ENCODE peak calls at places on chromosomes 6 and 20, in eight cellular contexts. One of them, this sample, is unnamed.
A peak's percentile ranks its signal among the peaks of the same experiment; 100 is the strongest.

GRCh38 chr6:1070085-1070521 is 241.8 kb upstream of the FOXQ1 start:
- DNase-seq in neural progenitor cell: no peak
- DNase-seq in MM.1S: no peak
- DNase-seq in SK-N-SH: no peak
- DNase-seq in PC-3: no peak
- DNase-seq in GM23338: no peak
- DNase-seq in HCT116: no peak
- DNase-seq in hepatocyte: peak; percentile 78
- DNase-seq in this sample: no peak

GRCh38 chr6:128452713-128453112 is 67.7 kb downstream of the PTPRK start:
- DNase-seq in neural progenitor cell: no peak
- DNase-seq in MM.1S: no peak
- DNase-seq in SK-N-SH: no peak
- DNase-seq in PC-3: no peak
- DNase-seq in GM23338: no peak
- DNase-seq in HCT116: no peak
- DNase-seq in hepatocyte: no peak
- DNase-seq in this sample: no peak

GRCh38 chr6:104789770-104790190 is 69.9 kb downstream of the HACE1 start:
- DNase-seq in neural progenitor cell: no peak
- DNase-seq in MM.1S: peak; percentile 43
- DNase-seq in SK-N-SH: no peak
- DNase-seq in PC-3: peak; percentile 48
- DNase-seq in GM23338: peak; percentile 41
- DNase-seq in HCT116: peak; percentile 50
- DNase-seq in hepatocyte: peak; percentile 15
- DNase-seq in this sample: peak; percentile 48

GRCh38 chr20:36808317-36809257 is 35.0 kb upstream of the DSN1 start:
- DNase-seq in neural progenitor cell: peak; percentile 69
- DNase-seq in MM.1S: peak; percentile 46
- DNase-seq in SK-N-SH: peak; percentile 81
- DNase-seq in PC-3: peak; percentile 66
- DNase-seq in GM23338: peak; percentile 84
- DNase-seq in HCT116: peak; percentile 42
- DNase-seq in hepatocyte: peak; percentile 72
- DNase-seq in this sample: peak; percentile 65

GRCh38 chr6:29589423-29590048 is 4.6 kb downstream of the OR2H2 start:
- DNase-seq in neural progenitor cell: peak; percentile 52
- DNase-seq in MM.1S: peak; percentile 42
- DNase-seq in SK-N-SH: peak; percentile 54
- DNase-seq in PC-3: peak; percentile 71
- DNase-seq in GM23338: peak; percentile 78
- DNase-seq in HCT116: peak; percentile 33
- DNase-seq in hepatocyte: peak; percentile 71
- DNase-seq in this sample: peak; percentile 64

GRCh38 chr6:148407372-148407771 is 64.7 kb downstream of the SASH1 start:
- DNase-seq in neural progenitor cell: no peak
- DNase-seq in MM.1S: no peak
- DNase-seq in SK-N-SH: no peak
- DNase-seq in PC-3: peak; percentile 91
- DNase-seq in GM23338: no peak
- DNase-seq in HCT116: no peak
- DNase-seq in hepatocyte: no peak
- DNase-seq in this sample: no peak

GRCh38 chr6:52381249-52381648 is 19.3 kb downstream of the PAQR8 start:
- DNase-seq in neural progenitor cell: no peak
- DNase-seq in MM.1S: no peak
- DNase-seq in SK-N-SH: no peak
- DNase-seq in PC-3: no peak
- DNase-seq in GM23338: no peak
- DNase-seq in HCT116: no peak
- DNase-seq in hepatocyte: no peak
- DNase-seq in this sample: no peak

GRCh38 chr6:153564803-153565202 is 433.7 kb upstream of the RGS17 start:
- DNase-seq in neural progenitor cell: no peak
- DNase-seq in MM.1S: no peak
- DNase-seq in SK-N-SH: no peak
- DNase-seq in PC-3: no peak
- DNase-seq in GM23338: no peak
- DNase-seq in HCT116: no peak
- DNase-seq in hepatocyte: no peak
- DNase-seq in this sample: no peak

GRCh38 chr6:79869600-79870084 is 77.7 kb downstream of the ELOVL4 start:
- DNase-seq in neural progenitor cell: peak; percentile 91
- DNase-seq in MM.1S: peak; percentile 84
- DNase-seq in SK-N-SH: peak; percentile 82
- DNase-seq in PC-3: peak; percentile 71
- DNase-seq in GM23338: peak; percentile 89
- DNase-seq in HCT116: peak; percentile 67
- DNase-seq in hepatocyte: peak; percentile 92
- DNase-seq in this sample: peak; percentile 87

GRCh38 chr20:775679-776135 is 7.4 kb upstream of the SLC52A3 start:
- DNase-seq in neural progenitor cell: peak; percentile 31
- DNase-seq in MM.1S: no peak
- DNase-seq in SK-N-SH: no peak
- DNase-seq in PC-3: no peak
- DNase-seq in GM23338: peak; percentile 83
- DNase-seq in HCT116: peak; percentile 22
- DNase-seq in hepatocyte: peak; percentile 33
- DNase-seq in this sample: no peak

GRCh38 chr6:104953410-104953953 is 3.4 kb upstream of the LIN28B start:
- DNase-seq in neural progenitor cell: peak; percentile 91
- DNase-seq in MM.1S: no peak
- DNase-seq in SK-N-SH: no peak
- DNase-seq in PC-3: no peak
- DNase-seq in GM23338: peak; percentile 90
- DNase-seq in HCT116: no peak
- DNase-seq in hepatocyte: peak; percentile 19
- DNase-seq in this sample: no peak

GRCh38 chr20:38075161-38075998 is 41.8 kb downstream of the RPRD1B start:
- DNase-seq in neural progenitor cell: no peak
- DNase-seq in MM.1S: no peak
- DNase-seq in SK-N-SH: no peak
- DNase-seq in PC-3: no peak
- DNase-seq in GM23338: no peak
- DNase-seq in HCT116: no peak
- DNase-seq in hepatocyte: no peak
- DNase-seq in this sample: no peak

GRCh38 chr20:54067606-54068174 is 2.7 kb downstream of the BCAS1 start:
- DNase-seq in neural progenitor cell: no peak
- DNase-seq in MM.1S: peak; percentile 89
- DNase-seq in SK-N-SH: no peak
- DNase-seq in PC-3: peak; percentile 100
- DNase-seq in GM23338: peak; percentile 29
- DNase-seq in HCT116: peak; percentile 97
- DNase-seq in hepatocyte: peak; percentile 92
- DNase-seq in this sample: no peak

GRCh38 chr6:24436979-24437378 is 34.2 kb downstream of the MRS2 start:
- DNase-seq in neural progenitor cell: no peak
- DNase-seq in MM.1S: no peak
- DNase-seq in SK-N-SH: no peak
- DNase-seq in PC-3: no peak
- DNase-seq in GM23338: no peak
- DNase-seq in HCT116: no peak
- DNase-seq in hepatocyte: no peak
- DNase-seq in this sample: no peak

GRCh38 chr6:37628611-37629320 is 68.9 kb downstream of the MDGA1 start:
- DNase-seq in neural progenitor cell: no peak
- DNase-seq in MM.1S: no peak
- DNase-seq in SK-N-SH: no peak
- DNase-seq in PC-3: peak; percentile 15
- DNase-seq in GM23338: no peak
- DNase-seq in HCT116: no peak
- DNase-seq in hepatocyte: no peak
- DNase-seq in this sample: no peak

GRCh38 chr6:96975848-96976247 is 51.3 kb downstream of the KLHL32 start:
- DNase-seq in neural progenitor cell: no peak
- DNase-seq in MM.1S: no peak
- DNase-seq in SK-N-SH: no peak
- DNase-seq in PC-3: no peak
- DNase-seq in GM23338: no peak
- DNase-seq in HCT116: no peak
- DNase-seq in hepatocyte: no peak
- DNase-seq in this sample: no peak

GRCh38 chr20:46895906-46896242 is 1.2 kb downstream of the EYA2 start:
- DNase-seq in neural progenitor cell: no peak
- DNase-seq in MM.1S: no peak
- DNase-seq in SK-N-SH: no peak
- DNase-seq in PC-3: no peak
- DNase-seq in GM23338: no peak
- DNase-seq in HCT116: no peak
- DNase-seq in hepatocyte: no peak
- DNase-seq in this sample: no peak

GRCh38 chr20:38108438-38109024 is 56.5 kb downstream of the TGM2 start:
- DNase-seq in neural progenitor cell: no peak
- DNase-seq in MM.1S: no peak
- DNase-seq in SK-N-SH: peak; percentile 76
- DNase-seq in PC-3: no peak
- DNase-seq in GM23338: no peak
- DNase-seq in HCT116: no peak
- DNase-seq in hepatocyte: no peak
- DNase-seq in this sample: no peak

GRCh38 chr6:111486921-111487320 is 3.9 kb upstream of the REV3L start:
- DNase-seq in neural progenitor cell: no peak
- DNase-seq in MM.1S: no peak
- DNase-seq in SK-N-SH: no peak
- DNase-seq in PC-3: no peak
- DNase-seq in GM23338: no peak
- DNase-seq in HCT116: no peak
- DNase-seq in hepatocyte: no peak
- DNase-seq in this sample: no peak

GRCh38 chr6:109450801-109451200 is 4.8 kb downstream of the MICAL1 start:
- DNase-seq in neural progenitor cell: no peak
- DNase-seq in MM.1S: no peak
- DNase-seq in SK-N-SH: no peak
- DNase-seq in PC-3: no peak
- DNase-seq in GM23338: no peak
- DNase-seq in HCT116: no peak
- DNase-seq in hepatocyte: no peak
- DNase-seq in this sample: no peak

GRCh38 chr6:8277769-8278168 is 157.6 kb downstream of the SLC35B3 start:
- DNase-seq in neural progenitor cell: peak; percentile 8
- DNase-seq in MM.1S: no peak
- DNase-seq in SK-N-SH: peak; percentile 27
- DNase-seq in PC-3: no peak
- DNase-seq in GM23338: peak; percentile 61
- DNase-seq in HCT116: no peak
- DNase-seq in hepatocyte: peak; percentile 28
- DNase-seq in this sample: no peak
- TF ChIP-seq EZH2phosphoT487 in neural progenitor cell: no peak
- TF ChIP-seq EZH2phosphoT487 in MM.1S: no peak
- TF ChIP-seq EZH2phosphoT487 in SK-N-SH: no peak
- TF ChIP-seq EZH2phosphoT487 in PC-3: no peak
- TF ChIP-seq EZH2phosphoT487 in GM23338: no peak
- TF ChIP-seq EZH2phosphoT487 in HCT116: no peak
- TF ChIP-seq EZH2phosphoT487 in hepatocyte: no peak
- TF ChIP-seq EZH2phosphoT487 in this sample: no peak

DNA sequence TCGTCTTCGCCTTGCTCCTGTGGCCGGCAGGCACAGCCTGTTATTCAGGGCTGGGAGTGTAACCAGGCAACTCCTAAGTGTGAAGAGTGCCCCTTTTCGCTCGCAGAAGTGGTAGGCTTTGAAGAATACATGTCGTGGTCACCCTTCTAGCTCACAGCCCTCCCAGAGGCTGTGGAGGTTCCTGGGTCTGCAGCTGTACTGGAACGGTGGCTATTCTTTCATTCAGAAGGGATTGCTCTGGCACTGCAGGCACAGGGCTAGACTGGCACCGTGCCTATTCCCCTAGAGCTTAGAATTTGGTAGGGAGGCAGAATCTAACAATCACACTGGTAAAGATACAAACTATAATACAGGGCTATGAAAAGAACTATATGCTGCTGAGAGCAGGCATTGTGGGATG is 1.1 kb upstream of the SRSF12 start:
- DNase-seq in neural progenitor cell: no peak
- DNase-seq in MM.1S: no peak
- DNase-seq in SK-N-SH: peak; percentile 26
- DNase-seq in PC-3: no peak
- DNase-seq in GM23338: no peak
- DNase-seq in HCT116: no peak
- DNase-seq in hepatocyte: no peak
- DNase-seq in this sample: no peak
- TF ChIP-seq EZH2phosphoT487 in neural progenitor cell: no peak
- TF ChIP-seq EZH2phosphoT487 in MM.1S: no peak
- TF ChIP-seq EZH2phosphoT487 in SK-N-SH: no peak
- TF ChIP-seq EZH2phosphoT487 in PC-3: no peak
- TF ChIP-seq EZH2phosphoT487 in GM23338: no peak
- TF ChIP-seq EZH2phosphoT487 in HCT116: no peak
- TF ChIP-seq EZH2phosphoT487 in hepatocyte: no peak
- TF ChIP-seq EZH2phosphoT487 in this sample: no peak

DNA sequence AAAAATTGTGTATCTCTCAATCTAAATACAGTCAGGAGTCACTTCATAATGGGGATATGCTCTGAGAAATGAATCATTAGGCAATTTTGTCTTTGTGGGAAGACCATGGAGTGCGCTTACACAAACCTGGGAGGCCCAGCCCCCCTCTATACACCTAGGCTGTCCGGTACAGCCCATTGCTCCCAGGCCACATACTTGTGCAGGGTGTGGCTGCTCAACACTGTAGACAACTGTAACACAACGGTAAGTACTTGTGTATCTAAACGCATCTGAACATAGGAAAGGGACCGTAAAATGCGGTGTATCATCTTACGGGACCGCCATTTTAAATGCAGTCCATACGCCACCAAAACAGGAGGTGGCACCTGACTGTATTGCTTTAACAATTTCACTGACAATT is 58.0 kb upstream of the FRMD1 start:
- DNase-seq in neural progenitor cell: no peak
- DNase-seq in MM.1S: no peak
- DNase-seq in SK-N-SH: no peak
- DNase-seq in PC-3: no peak
- DNase-seq in GM23338: no peak
- DNase-seq in HCT116: no peak
- DNase-seq in hepatocyte: no peak
- DNase-seq in this sample: no peak
- TF ChIP-seq EZH2phosphoT487 in neural progenitor cell: no peak
- TF ChIP-seq EZH2phosphoT487 in MM.1S: no peak
- TF ChIP-seq EZH2phosphoT487 in SK-N-SH: no peak
- TF ChIP-seq EZH2phosphoT487 in PC-3: no peak
- TF ChIP-seq EZH2phosphoT487 in GM23338: no peak
- TF ChIP-seq EZH2phosphoT487 in HCT116: no peak
- TF ChIP-seq EZH2phosphoT487 in hepatocyte: no peak
- TF ChIP-seq EZH2phosphoT487 in this sample: no peak

DNA sequence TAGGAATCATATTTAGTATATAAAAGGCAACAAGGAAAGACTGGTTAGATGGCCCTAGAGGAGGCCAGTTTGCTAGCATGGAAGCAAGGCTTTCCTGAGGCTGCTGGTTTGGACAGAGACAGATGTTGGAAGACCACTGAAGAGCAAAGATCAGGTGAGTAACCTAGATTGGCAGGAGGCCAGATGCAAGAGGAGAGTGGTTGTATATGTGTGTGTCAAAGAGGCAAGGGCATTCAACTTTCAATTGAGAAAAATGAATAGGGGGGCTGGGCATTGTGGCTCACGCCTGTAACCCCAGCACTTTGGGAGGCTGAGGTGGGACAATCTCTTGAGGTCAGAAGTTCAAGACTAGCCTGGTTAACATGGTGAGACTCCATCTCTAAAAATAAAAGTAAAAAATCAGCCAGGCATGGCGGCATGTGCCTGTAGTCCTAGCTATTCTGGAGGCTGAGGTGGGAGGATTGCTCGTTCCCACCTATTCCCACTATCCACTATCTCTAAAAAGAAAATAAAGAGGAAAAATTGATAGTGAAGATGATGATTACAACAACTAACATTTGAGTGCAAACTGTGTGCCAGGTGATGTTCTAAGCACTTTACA is 79.8 kb downstream of the PRDM1 start:
- DNase-seq in neural progenitor cell: no peak
- DNase-seq in MM.1S: peak; percentile 63
- DNase-seq in SK-N-SH: no peak
- DNase-seq in PC-3: peak; percentile 53
- DNase-seq in GM23338: no peak
- DNase-seq in HCT116: no peak
- DNase-seq in hepatocyte: no peak
- DNase-seq in this sample: no peak
- TF ChIP-seq EZH2phosphoT487 in neural progenitor cell: no peak
- TF ChIP-seq EZH2phosphoT487 in MM.1S: no peak
- TF ChIP-seq EZH2phosphoT487 in SK-N-SH: no peak
- TF ChIP-seq EZH2phosphoT487 in PC-3: no peak
- TF ChIP-seq EZH2phosphoT487 in GM23338: no peak
- TF ChIP-seq EZH2phosphoT487 in HCT116: no peak
- TF ChIP-seq EZH2phosphoT487 in hepatocyte: no peak
- TF ChIP-seq EZH2phosphoT487 in this sample: no peak

This sample was measured in OCI-LY7.